ENCODE peak calls at places on chromosomes 13 and 19, in eight cellular contexts. G is tibial nerve, U is NB4, C is suprapubic skin, P is IMR-90, J is HCT116, H is uterus, M is thyroid gland. L is an unnamed sample.

GRCh38 chr13:108494991-108495661 is 134.3 kb upstream of the MYO16 start:
- DNase-seq in G (no peak), U (no peak), H (no peak), P (no peak), M (no peak), C (no peak), J (no peak), L (no peak)

GRCh38 chr19:4375620-4376228 is 24.6 kb downstream of the SH3GL1 start:
- DNase-seq in G (no peak), P (peak), H (peak), C (no peak), J (no peak), U (peak), M (no peak), L (peak)

GRCh38 chr19:6216996-6217751 is 62.6 kb downstream of the MLLT1 start:
- DNase-seq in U (no peak), P (peak), J (no peak), H (peak), G (no peak), C (no peak), M (peak), L (no peak)

GRCh38 chr13:113588394-113589111 is 4.0 kb downstream of the TFDP1 start:
- DNase-seq in M (no peak), U (no peak), P (no peak), H (no peak), G (no peak), C (peak), J (no peak), L (no peak)

GRCh38 chr19:16657384-16657783 is 2.6 kb downstream of the SMIM7 start:
- DNase-seq in P (no peak), U (no peak), H (no peak), M (no peak), J (no peak), C (no peak), G (no peak), L (no peak)

GRCh38 chr13:76489299-76489698 is 396.9 kb downstream of the KCTD12 start:
- DNase-seq in P (no peak), H (no peak), G (no peak), C (no peak), M (no peak), J (no peak), U (no peak), L (peak)

GRCh38 chr13:30802953-30803478 is 67.7 kb downstream of the ALOX5AP start:
- DNase-seq in C (peak), P (peak), M (peak), U (peak), J (peak), H (peak), G (peak), L (peak)

GRCh38 chr13:79659161-79659560 is 178.2 kb downstream of the NDFIP2 start:
- DNase-seq in J (no peak), U (peak), C (no peak), H (no peak), M (no peak), P (no peak), G (no peak), L (peak)

GRCh38 chr13:30737511-30738342 is 2.4 kb downstream of the ALOX5AP start:
- DNase-seq in H (no peak), U (peak), G (no peak), J (no peak), P (no peak), M (no peak), C (peak), L (no peak)

GRCh38 chr19:11849264-11849615 is 714 bp downstream of the ZNF439 start:
- DNase-seq in C (no peak), P (no peak), J (no peak), G (no peak), U (peak), H (no peak), M (peak), L (no peak)

GRCh38 chr19:11853358-11853757 is 4.8 kb downstream of the ZNF439 start:
- DNase-seq in J (no peak), M (no peak), H (no peak), U (no peak), P (no peak), G (no peak), C (no peak), L (no peak)

GRCh38 chr19:11848200-11848593 is 329 bp upstream of the ZNF439 start:
- DNase-seq in H (no peak), M (no peak), U (no peak), J (no peak), G (no peak), C (no peak), P (no peak), L (no peak)

GRCh38 chr19:11843741-11844140 is 4.8 kb upstream of the ZNF439 start:
- DNase-seq in M (no peak), U (no peak), H (no peak), J (no peak), G (no peak), C (no peak), P (no peak), L (no peak)

DNA sequence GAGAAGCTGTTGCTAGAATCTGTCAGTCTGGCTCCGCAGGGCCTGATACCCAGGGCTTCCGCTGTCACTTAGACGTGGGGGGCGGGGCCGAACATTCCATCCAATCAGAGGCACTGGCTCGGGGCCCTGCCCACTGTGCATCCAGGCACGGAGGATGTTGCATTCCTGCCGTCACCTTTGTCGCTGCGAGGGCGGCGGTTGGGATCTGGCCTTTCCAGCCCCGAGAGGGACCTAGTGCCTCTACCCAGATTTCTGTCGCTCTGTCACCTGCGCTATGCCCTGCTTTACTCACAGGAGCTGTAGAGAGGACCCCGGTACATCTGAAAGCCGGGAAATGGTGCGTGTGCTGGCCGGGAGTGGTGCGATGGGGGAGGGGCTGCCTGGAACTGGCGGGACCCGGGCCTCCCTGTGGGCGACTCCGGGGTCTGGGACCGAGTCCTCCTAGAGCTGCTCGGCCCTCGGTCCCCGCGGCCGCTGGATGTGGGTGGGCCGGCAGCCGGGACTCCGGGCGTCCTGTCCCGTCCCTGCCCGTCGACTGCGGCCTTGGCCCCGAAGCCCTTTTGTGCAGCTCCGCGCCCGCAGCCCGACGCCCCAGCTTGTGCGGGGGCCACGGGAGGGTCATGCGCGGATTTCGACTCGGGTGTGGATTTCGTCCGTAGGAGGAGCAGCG is at the start of gene ZNF439:
- DNase-seq in M (peak), J (no peak), G (peak), H (peak), P (peak), U (peak), C (peak), L (peak)
- TF ChIP-seq POLR2A in M (no peak), J (no peak), G (peak), H (no peak), P (no peak), U (peak), C (no peak), L (no peak)

GRCh38 chr13:78339927-78340326 is 263.4 kb downstream of the POU4F1 start:
- DNase-seq in G (no peak), P (no peak), H (no peak), J (no peak), M (no peak), U (no peak), C (no peak), L (no peak)

DNA sequence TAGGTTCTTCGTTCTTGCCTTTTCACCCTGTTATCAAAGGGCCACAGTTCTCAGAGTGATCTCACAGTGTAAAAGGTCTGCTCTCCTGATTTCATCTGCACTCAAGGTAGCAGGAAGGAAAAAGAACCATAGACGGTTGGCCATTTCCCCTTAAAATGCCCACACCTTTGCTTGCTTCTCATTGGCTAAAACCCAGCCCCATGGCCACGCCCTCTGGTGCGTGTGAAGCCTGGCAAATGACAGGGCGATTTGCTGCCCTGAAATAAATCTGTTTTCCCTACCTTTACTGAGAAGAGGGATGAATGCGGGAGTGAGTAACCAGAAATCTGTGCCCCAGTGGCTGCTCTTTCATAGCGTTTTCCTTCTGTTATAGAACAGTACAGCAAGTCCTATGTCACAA is 269.3 kb downstream of the POU4F1 start:
- DNase-seq in G (no peak), P (no peak), H (no peak), J (no peak), C (no peak), M (no peak), U (no peak), L (no peak)
- TF ChIP-seq CTCF in G (no peak), P (no peak), H (no peak), J (no peak), C (no peak), M (no peak), U (no peak), L (no peak)

DNA sequence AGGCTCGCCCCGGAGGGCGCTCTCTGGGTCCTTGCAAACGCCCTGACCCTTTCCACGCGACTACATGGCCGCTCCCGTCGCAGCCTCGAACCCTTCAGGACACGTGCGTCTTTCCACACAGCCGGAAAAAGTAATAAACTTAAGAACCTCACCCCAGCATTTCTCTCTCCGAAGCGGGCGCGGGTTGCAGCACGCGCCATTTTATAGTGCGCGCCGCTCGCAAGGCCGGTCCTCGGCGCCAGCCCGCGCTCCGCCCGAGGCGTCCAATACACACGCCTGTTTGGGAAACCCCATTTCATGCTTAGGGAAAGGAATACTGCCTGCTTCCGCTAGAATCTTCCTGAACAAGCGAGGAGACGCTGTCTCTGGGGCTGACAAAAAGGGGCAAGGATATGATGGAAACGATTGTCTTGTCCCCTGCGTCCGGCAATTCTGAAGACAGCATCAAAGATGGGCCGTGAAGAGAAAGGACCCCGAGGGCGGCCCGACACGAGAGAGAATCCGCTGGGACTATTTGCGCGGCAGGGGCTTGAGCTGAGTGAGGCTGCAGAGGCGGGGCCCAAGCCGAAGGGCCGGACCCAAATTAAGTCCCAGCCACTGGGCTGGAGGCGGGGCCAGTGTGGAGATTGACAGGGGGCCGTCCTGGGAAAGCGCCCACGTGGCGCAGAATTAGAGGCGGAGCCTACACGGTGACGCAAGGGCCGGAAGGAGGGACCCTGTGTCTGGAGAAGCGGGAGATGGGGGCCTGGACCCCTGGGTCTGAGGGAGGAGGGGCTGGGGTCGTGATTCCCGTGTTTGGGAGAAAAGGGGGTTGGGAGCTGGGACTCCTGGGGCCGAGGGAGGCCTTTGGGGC is 14.4 kb downstream of the ACP4 start:
- DNase-seq in M (peak), J (peak), G (peak), P (peak), U (peak), C (peak), H (peak), L (peak)
- TF ChIP-seq POLR2A in M (no peak), J (peak), G (peak), P (peak), U (peak), C (no peak), H (peak), L (peak)

GRCh38 chr19:51771369-51771768 is 10.4 kb downstream of the FPR2 start:
- DNase-seq in C (no peak), H (no peak), J (no peak), M (no peak), U (peak), P (no peak), G (no peak), L (no peak)

GRCh38 chr19:51777570-51778460 is 16.8 kb downstream of the FPR2 start:
- DNase-seq in H (peak), P (peak), J (peak), G (no peak), C (no peak), M (peak), U (peak), L (peak)

GRCh38 chr19:51772977-51773376 is 12.0 kb downstream of the FPR2 start:
- DNase-seq in G (no peak), H (no peak), C (no peak), P (no peak), U (peak), J (no peak), M (no peak), L (no peak)
- TF ChIP-seq CTCF in G (no peak), H (no peak), C (no peak), P (no peak), U (no peak), J (peak), M (no peak), L (no peak)

GRCh38 chr19:2307518-2308012 is 389 bp downstream of the LINGO3 start:
- DNase-seq in G (no peak), M (no peak), C (no peak), P (no peak), J (no peak), H (no peak), U (no peak), L (no peak)
- TF ChIP-seq POLR2A in G (no peak), M (no peak), C (no peak), P (no peak), J (no peak), H (no peak), U (no peak), L (no peak)

DNA sequence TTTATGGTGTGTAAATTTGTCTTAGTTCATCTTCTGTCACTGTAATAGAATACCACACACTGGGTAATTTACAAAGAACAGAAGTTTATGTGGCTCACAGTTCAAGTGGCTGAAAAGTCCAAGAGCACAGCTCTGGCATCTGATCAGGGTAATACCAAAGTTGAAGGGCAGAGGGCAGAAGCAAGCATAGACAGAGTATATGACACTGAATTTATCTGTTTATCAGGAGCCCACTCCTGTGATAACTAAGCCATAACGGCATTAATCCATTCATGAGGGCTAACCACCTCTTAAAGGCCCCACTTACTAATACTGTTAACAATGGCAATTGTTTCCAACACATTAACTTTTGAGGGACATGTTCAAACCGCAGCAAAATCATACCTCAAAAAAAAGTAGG is 4.0 kb upstream of the RFXAP start:
- DNase-seq in P (no peak), M (no peak), J (peak), G (no peak), U (peak), H (no peak), C (no peak), L (no peak)
- TF ChIP-seq CTCF in P (peak), M (peak), J (no peak), G (no peak), U (peak), H (no peak), C (no peak), L (no peak)

GRCh38 chr19:9362905-9363304 is at the start of gene ZNF177:
- DNase-seq in C (no peak), U (peak), M (no peak), J (no peak), P (no peak), H (no peak), G (no peak), L (no peak)
- TF ChIP-seq POLR2A in C (no peak), U (no peak), M (no peak), J (no peak), P (no peak), H (no peak), G (no peak), L (no peak)

DNA sequence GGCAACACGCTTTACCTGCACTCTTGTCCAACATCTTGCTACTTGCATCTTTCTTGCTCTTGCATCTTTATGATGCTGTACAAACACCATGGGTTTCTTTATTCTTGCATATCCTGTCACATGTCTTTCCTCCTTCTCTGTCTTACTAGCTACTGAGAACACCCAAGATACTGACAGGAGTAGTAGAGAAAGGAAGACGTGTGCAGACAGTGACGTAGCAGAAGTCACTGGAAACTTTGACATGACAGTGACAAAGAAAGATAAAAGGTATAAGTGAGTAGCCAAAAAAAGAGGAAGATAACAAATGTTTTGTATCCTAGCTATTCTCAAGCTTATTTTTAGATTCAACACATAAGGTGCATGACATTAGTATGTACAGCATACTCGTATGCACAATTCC is 34.2 kb downstream of the TRPC4 start:
- DNase-seq in U (no peak), G (no peak), C (no peak), J (no peak), P (no peak), M (no peak), H (no peak), L (no peak)
- TF ChIP-seq CTCF in U (no peak), G (no peak), C (no peak), J (no peak), P (no peak), M (no peak), H (no peak), L (no peak)